ENCODE peak calls at places on chromosomes 4 and X, in four cellular contexts. One of them, this sample, is unnamed.

GRCh38 chr4:150033937-150034336 is 44.3 kb upstream of the DCLK2 start:
- DNase-seq in AG04450: peak; percentile 66
- DNase-seq in coronary artery: no peak
- DNase-seq in ureter: no peak
- DNase-seq in this sample: peak; percentile 77

GRCh38 chr4:111994392-111994791 is 150.9 kb upstream of the FAM241A start:
- DNase-seq in coronary artery: no peak
- DNase-seq in ureter: no peak
- DNase-seq in AG04450: no peak
- DNase-seq in this sample: no peak

GRCh38 chr4:18953613-18954012 is 932.1 kb upstream of the LCORL start:
- DNase-seq in AG04450: no peak
- DNase-seq in ureter: no peak
- DNase-seq in coronary artery: no peak
- DNase-seq in this sample: no peak

GRCh38 chrX:38400401-38400910 is 48.1 kb downstream of the OTC start:
- DNase-seq in ureter: no peak
- DNase-seq in AG04450: no peak
- DNase-seq in coronary artery: no peak
- DNase-seq in this sample: no peak

GRCh38 chr4:47704693-47705325 is 133.1 kb downstream of the CORIN start:
- DNase-seq in AG04450: peak; percentile 7
- DNase-seq in coronary artery: no peak
- DNase-seq in ureter: no peak
- DNase-seq in this sample: no peak

GRCh38 chr4:175970734-175971133 is 94.9 kb upstream of the WDR17 start:
- DNase-seq in coronary artery: no peak
- DNase-seq in ureter: no peak
- DNase-seq in AG04450: no peak
- DNase-seq in this sample: no peak

GRCh38 chr4:23373269-23373668 is 516.6 kb downstream of the PPARGC1A start:
- DNase-seq in ureter: no peak
- DNase-seq in coronary artery: no peak
- DNase-seq in AG04450: no peak
- DNase-seq in this sample: peak; percentile 43

GRCh38 chr4:90486346-90486745 is 359.2 kb downstream of the CCSER1 start:
- DNase-seq in ureter: no peak
- DNase-seq in coronary artery: no peak
- DNase-seq in AG04450: no peak
- DNase-seq in this sample: no peak

GRCh38 chr4:122673252-122673651 is 52.4 kb upstream of the IL21 start:
- DNase-seq in ureter: no peak
- DNase-seq in AG04450: no peak
- DNase-seq in coronary artery: no peak
- DNase-seq in this sample: peak; percentile 23

GRCh38 chrX:19195243-19195610 is 73.0 kb upstream of the ADGRG2 start:
- DNase-seq in AG04450: no peak
- DNase-seq in coronary artery: no peak
- DNase-seq in ureter: no peak
- DNase-seq in this sample: no peak

GRCh38 chr4:156295676-156296075 is 342.0 kb upstream of the CTSO start:
- DNase-seq in coronary artery: no peak
- DNase-seq in AG04450: no peak
- DNase-seq in ureter: no peak
- DNase-seq in this sample: no peak

GRCh38 chr4:78057600-78058560 is 757 bp downstream of the FRAS1 start:
- DNase-seq in AG04450: no peak
- DNase-seq in coronary artery: peak; percentile 76
- DNase-seq in ureter: peak; percentile 52
- DNase-seq in this sample: peak; percentile 61

GRCh38 chr4:8545439-8545765 is 34.8 kb upstream of the GPR78 start:
- DNase-seq in coronary artery: no peak
- DNase-seq in AG04450: no peak
- DNase-seq in ureter: no peak
- DNase-seq in this sample: no peak

GRCh38 chr4:5378002-5378401 is 326.7 kb downstream of the STK32B start:
- DNase-seq in coronary artery: no peak
- DNase-seq in AG04450: no peak
- DNase-seq in ureter: no peak
- DNase-seq in this sample: no peak

GRCh38 chrX:106484233-106484632 is 127.5 kb upstream of the RADX start:
- DNase-seq in ureter: no peak
- DNase-seq in coronary artery: no peak
- DNase-seq in AG04450: no peak
- DNase-seq in this sample: no peak

GRCh38 chr4:1041936-1042330 is 30.5 kb downstream of the FGFRL1 start:
- DNase-seq in AG04450: no peak
- DNase-seq in coronary artery: no peak
- DNase-seq in ureter: no peak
- DNase-seq in this sample: no peak

GRCh38 chr4:80043534-80043933 is 29.5 kb downstream of the ANTXR2 start:
- DNase-seq in ureter: no peak
- DNase-seq in coronary artery: no peak
- DNase-seq in AG04450: no peak
- DNase-seq in this sample: no peak

GRCh38 chr4:16116493-16116990 is 32.7 kb upstream of the PROM1 start:
- DNase-seq in coronary artery: no peak
- DNase-seq in AG04450: no peak
- DNase-seq in ureter: no peak
- DNase-seq in this sample: no peak